ENCODE peak calls at places on chromosomes 5 and 9, in four cellular contexts. F, G, D and O are unnamed samples. For H3K79me2, the result is how much of the 10 kb centered on the place peaks cover.

GRCh38 chr9:80066931-80067330 is 495.2 kb downstream of the TLE4 start:
- DNase-seq in F (no peak), G (peak), D (no peak), O (no peak)

GRCh38 chr9:128099932-128100491 is 27.5 kb downstream of the PTGES2 start:
- DNase-seq in F (no peak), G (no peak), D (no peak), O (no peak)

GRCh38 chr5:90473321-90474234 is 993 bp downstream of the MBLAC2 start:
- DNase-seq in F (peak), G (peak), D (peak), O (peak)

GRCh38 chr9:2209400-2209799 is 194.3 kb downstream of the SMARCA2 start:
- DNase-seq in F (no peak), G (no peak), D (no peak), O (no peak)

GRCh38 chr9:113508111-113508749 is 44.7 kb downstream of the RGS3 start:
- DNase-seq in F (no peak), G (no peak), D (no peak), O (peak)

GRCh38 chr9:78101247-78101646 is 69.6 kb upstream of the GNAQ start:
- DNase-seq in F (no peak), G (no peak), D (no peak), O (no peak)

GRCh38 chr5:75320341-75320740 is 16.7 kb upstream of the HMGCR start:
- DNase-seq in F (no peak), G (no peak), D (no peak), O (no peak)

GRCh38 chr5:176944276-176944675 is 45.1 kb upstream of the HK3 start:
- DNase-seq in F (no peak), G (peak), D (no peak), O (no peak)

GRCh38 chr9:124551472-124552339 is 44.5 kb upstream of the NR5A1 start:
- DNase-seq in F (peak), G (peak), D (peak), O (peak)

GRCh38 chr9:14245901-14246525 is 67.9 kb downstream of the NFIB start:
- DNase-seq in F (no peak), G (no peak), D (no peak), O (no peak)

GRCh38 chr9:110936252-110936651 is 102.0 kb downstream of the LPAR1 start:
- DNase-seq in F (no peak), G (no peak), D (no peak), O (no peak)

GRCh38 chr9:109730228-109730627 is 49.8 kb upstream of the PALM2AKAP2 start:
- DNase-seq in F (no peak), G (no peak), D (no peak), O (no peak)

GRCh38 chr5:80711938-80712337 is 57.2 kb upstream of the DHFR start:
- DNase-seq in F (no peak), G (peak), D (no peak), O (no peak)

GRCh38 chr9:2923810-2924768 is 80.2 kb upstream of the PUM3 start:
- DNase-seq in F (no peak), G (peak), D (no peak), O (no peak)

GRCh38 chr9:101706261-101706798 is 32.1 kb downstream of the GRIN3A start:
- DNase-seq in F (peak), G (no peak), D (no peak), O (no peak)

GRCh38 chr5:1847611-1848010 is 35.1 kb downstream of the IRX4 start:
- DNase-seq in F (no peak), G (no peak), D (no peak), O (no peak)

GRCh38 chr5:160083501-160083900 is 35.7 kb downstream of the PWWP2A start:
- DNase-seq in F (no peak), G (no peak), D (no peak), O (no peak)
- H3K27ac ChIP-seq in F (no peak), G (no peak), D (no peak), O (no peak)

GRCh38 chr5:97224112-97224750 is 41.2 kb upstream of the RIOK2 start:
- DNase-seq in F (no peak), G (no peak), D (no peak), O (no peak)

GRCh38 chr5:97225222-97225621 is 42.2 kb upstream of the RIOK2 start:
- DNase-seq in F (no peak), G (no peak), D (no peak), O (no peak)

GRCh38 chr5:97231025-97231636 is 48.1 kb upstream of the RIOK2 start:
- DNase-seq in F (peak), G (peak), D (peak), O (peak)

GRCh38 chr5:97229196-97229595 is 46.1 kb upstream of the RIOK2 start:
- DNase-seq in F (no peak), G (no peak), D (no peak), O (no peak)

DNA sequence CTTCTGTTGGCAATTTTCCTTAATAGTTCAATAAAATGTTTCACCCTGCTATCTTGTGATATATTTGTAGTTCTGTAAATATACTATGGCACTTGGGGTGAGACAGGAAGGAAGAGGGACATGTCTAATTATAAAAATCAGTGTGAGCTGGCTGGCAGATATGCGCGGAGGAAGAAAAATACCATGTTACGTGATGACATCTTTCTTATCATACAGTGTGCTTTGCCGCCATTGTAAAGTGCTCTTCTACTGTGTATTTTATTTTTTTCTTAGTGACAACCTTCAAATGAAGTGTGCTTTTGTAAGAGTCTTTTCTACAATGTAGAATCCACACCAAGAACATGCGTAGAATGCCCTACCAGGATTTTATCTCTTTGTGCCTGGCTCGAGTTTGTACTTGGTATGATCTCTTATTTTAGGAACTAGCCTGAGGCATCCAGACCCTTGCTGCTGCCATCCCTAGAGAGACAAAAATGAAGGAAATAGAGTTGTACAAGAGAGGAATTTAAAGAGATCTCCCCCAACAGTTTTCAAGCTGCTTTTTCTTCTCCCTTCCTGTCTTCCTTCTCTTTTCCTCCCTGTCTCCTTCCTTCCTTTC is 46.7 kb upstream of the RIOK2 start:
- DNase-seq in F (no peak), G (no peak), D (no peak), O (no peak)
- H3K4me3 ChIP-seq in F (no peak), G (no peak), D (no peak), O (no peak)

GRCh38 chr5:150017606-150018005 is 17.1 kb downstream of the HMGXB3 start:
- DNase-seq in F (no peak), G (no peak), D (no peak), O (no peak)

GRCh38 chr5:150021491-150022162 is 21.1 kb downstream of the HMGXB3 start:
- DNase-seq in F (no peak), G (no peak), D (no peak), O (no peak)

GRCh38 chr5:150022681-150023080 is 22.1 kb downstream of the HMGXB3 start:
- DNase-seq in F (no peak), G (no peak), D (no peak), O (no peak)

GRCh38 chr5:150022163-150022540 is 21.6 kb downstream of the HMGXB3 start:
- DNase-seq in F (no peak), G (no peak), D (peak), O (no peak)

DNA sequence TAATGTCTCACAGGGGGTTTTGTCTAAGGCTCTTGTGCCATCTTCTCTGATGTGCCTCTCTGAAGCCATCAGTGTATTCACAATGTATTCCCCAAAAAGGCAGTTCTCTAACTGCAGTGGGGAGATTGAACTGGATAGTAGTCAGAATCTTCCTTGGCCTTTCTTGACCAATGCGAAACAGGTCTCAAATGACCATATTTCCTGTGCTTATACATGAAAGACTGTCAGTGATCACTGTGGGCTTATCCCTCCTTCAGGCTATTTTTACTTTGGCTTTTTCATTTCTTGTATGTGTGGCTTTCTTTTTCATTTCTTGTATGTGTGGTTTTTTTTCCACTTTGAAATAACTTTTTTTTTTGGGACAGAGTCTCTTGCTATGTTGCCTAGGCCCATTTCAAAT is 19.7 kb downstream of the HMGXB3 start:
- DNase-seq in F (no peak), G (no peak), D (peak), O (no peak)
- H3K79me2 ChIP-seq in F (under half), G (under half), D (under half), O (under half)

DNA sequence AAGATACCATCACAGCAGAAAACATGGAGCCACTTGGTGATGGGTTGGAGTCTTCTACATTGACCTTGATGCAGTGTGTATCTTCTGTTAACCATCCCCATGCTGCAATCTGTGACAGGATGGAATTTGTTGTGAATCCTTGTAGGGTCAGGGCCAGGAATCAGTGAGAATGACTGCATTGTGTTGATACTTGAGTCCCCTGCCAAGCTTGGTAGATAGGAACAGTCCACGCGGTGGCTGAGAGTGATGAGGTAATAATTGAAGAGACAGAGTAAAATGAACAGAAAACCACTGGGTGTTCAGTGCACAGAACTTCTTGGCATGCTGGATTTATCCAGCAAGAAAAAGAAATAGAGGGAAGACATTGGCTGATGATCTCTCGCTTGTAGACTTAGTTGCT is 217.5 kb downstream of the MAN2A1 start:
- DNase-seq in F (no peak), G (no peak), D (no peak), O (no peak)
- H3K27ac ChIP-seq in F (no peak), G (no peak), D (no peak), O (no peak)

GRCh38 chr5:172450861-172451695 is 3.2 kb downstream of the SH3PXD2B start:
- DNase-seq in F (peak), G (peak), D (peak), O (peak)
- H3K4me3 ChIP-seq in F (no peak), G (no peak), D (no peak), O (no peak)

DNA sequence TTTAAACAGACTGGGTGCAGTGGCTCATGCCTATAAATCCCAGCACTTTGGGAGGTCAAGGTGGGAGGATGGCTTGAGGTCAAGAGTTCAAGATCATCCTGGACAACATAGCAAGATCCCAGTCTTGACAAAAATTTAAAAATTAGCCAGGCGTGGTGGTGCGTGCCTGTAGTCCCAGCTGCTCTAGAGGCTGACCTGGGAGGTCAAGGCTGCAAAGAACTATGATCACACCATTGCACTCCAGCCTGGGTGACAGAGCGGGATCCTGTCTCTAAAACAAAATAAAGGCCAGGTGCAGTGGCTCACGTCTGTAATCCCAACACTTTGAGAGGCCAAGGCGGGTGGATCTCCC is 125.6 kb downstream of the MYO10 start:
- DNase-seq in F (no peak), G (no peak), D (no peak), O (no peak)
- H3K79me2 ChIP-seq in F (under half), G (under half), D (under half), O (under half)

GRCh38 chr9:88414298-88414697 is 26.1 kb downstream of the SPIN1 start:
- DNase-seq in F (no peak), G (no peak), D (no peak), O (no peak)

GRCh38 chr9:88418025-88418424 is 29.8 kb downstream of the SPIN1 start:
- DNase-seq in F (no peak), G (no peak), D (no peak), O (no peak)

GRCh38 chr9:88420227-88420626 is 32.0 kb downstream of the SPIN1 start:
- DNase-seq in F (no peak), G (no peak), D (no peak), O (no peak)

GRCh38 chr9:88421348-88421747 is 33.1 kb downstream of the SPIN1 start:
- DNase-seq in F (no peak), G (peak), D (no peak), O (no peak)

GRCh38 chr9:88418715-88419540 is 30.7 kb downstream of the SPIN1 start:
- DNase-seq in F (no peak), G (no peak), D (no peak), O (no peak)
- H3K27ac ChIP-seq in F (no peak), G (no peak), D (no peak), O (no peak)